ENCODE peak calls at places on chromosomes 16 and 17, in five cellular contexts. O is HL-60, F is brain microvascular endothelial cell, N is GM23248, U is fibroblast of villous mesenchyme. T is an unnamed sample.

GRCh38 chr16:50323335-50324011 is 45.3 kb downstream of the BRD7 start:
- DNase-seq in F (peak; percentile 34), U (peak; percentile 82), O (no peak), N (peak; percentile 62), T (no peak)

GRCh38 chr16:9976641-9977040 is 205.6 kb downstream of the GRIN2A start:
- DNase-seq in U (no peak), N (no peak), F (no peak), O (no peak), T (no peak)

GRCh38 chr16:30116291-30117207 is 3.2 kb upstream of the GDPD3 start:
- DNase-seq in U (no peak), N (no peak), O (no peak), F (no peak), T (no peak)

GRCh38 chr16:12675852-12676251 is 127.8 kb downstream of the CPPED1 start:
- DNase-seq in F (peak; percentile 81), O (no peak), U (peak; percentile 82), N (peak; percentile 75), T (no peak)

GRCh38 chr17:82870541-82870940 is 30.7 kb upstream of the ZNF750 start:
- DNase-seq in N (no peak), O (no peak), U (no peak), F (no peak), T (no peak)

GRCh38 chr16:49859139-49859947 is 3.4 kb upstream of the ZNF423 start:
- DNase-seq in U (peak; percentile 4), N (peak; percentile 45), O (no peak), F (no peak), T (no peak)

GRCh38 chr17:40648326-40648968 is 829 bp upstream of the SMARCE1 start:
- DNase-seq in N (peak; percentile 42), O (no peak), F (peak; percentile 8), U (no peak), T (peak; percentile 9)

GRCh38 chr17:45261577-45262515 is at the start of gene SPATA32:
- DNase-seq in N (peak; percentile 62), U (peak; percentile 26), O (no peak), F (no peak), T (no peak)

GRCh38 chr17:10144976-10145375 is 53.4 kb downstream of the GAS7 start:
- DNase-seq in U (no peak), O (no peak), F (no peak), N (no peak), T (no peak)

GRCh38 chr17:37737971-37738370 is 6.9 kb downstream of the HNF1B start:
- DNase-seq in O (no peak), U (no peak), N (peak; percentile 56), F (peak; percentile 43), T (no peak)

GRCh38 chr17:55334285-55334684 is 69.5 kb downstream of the HLF start:
- DNase-seq in N (peak; percentile 85), F (peak; percentile 21), U (no peak), O (no peak), T (peak; percentile 46)

GRCh38 chr16:70572926-70573270 is 49.3 kb downstream of the SF3B3 start:
- DNase-seq in U (no peak), F (no peak), N (no peak), O (no peak), T (no peak)

GRCh38 chr16:17312100-17312732 is 158.5 kb downstream of the XYLT1 start:
- DNase-seq in O (no peak), F (no peak), U (no peak), N (no peak), T (peak; percentile 60)

GRCh38 chr17:39863918-39864746 is at the start of gene IKZF3:
- DNase-seq in O (peak; percentile 20), N (peak; percentile 37), F (no peak), U (peak; percentile 35), T (peak; percentile 53)

GRCh38 chr17:73293480-73293911 is 18.3 kb downstream of the CDC42EP4 start:
- DNase-seq in U (peak; percentile 90), F (peak; percentile 57), O (no peak), N (peak; percentile 92), T (peak; percentile 57)

GRCh38 chr17:45334231-45334630 is 17.4 kb upstream of the MAP3K14 start:
- DNase-seq in N (no peak), F (no peak), O (no peak), U (no peak), T (no peak)

GRCh38 chr16:78147846-78148535 is 48.5 kb downstream of the WWOX start:
- DNase-seq in N (no peak), O (no peak), F (no peak), U (no peak), T (no peak)

DNA sequence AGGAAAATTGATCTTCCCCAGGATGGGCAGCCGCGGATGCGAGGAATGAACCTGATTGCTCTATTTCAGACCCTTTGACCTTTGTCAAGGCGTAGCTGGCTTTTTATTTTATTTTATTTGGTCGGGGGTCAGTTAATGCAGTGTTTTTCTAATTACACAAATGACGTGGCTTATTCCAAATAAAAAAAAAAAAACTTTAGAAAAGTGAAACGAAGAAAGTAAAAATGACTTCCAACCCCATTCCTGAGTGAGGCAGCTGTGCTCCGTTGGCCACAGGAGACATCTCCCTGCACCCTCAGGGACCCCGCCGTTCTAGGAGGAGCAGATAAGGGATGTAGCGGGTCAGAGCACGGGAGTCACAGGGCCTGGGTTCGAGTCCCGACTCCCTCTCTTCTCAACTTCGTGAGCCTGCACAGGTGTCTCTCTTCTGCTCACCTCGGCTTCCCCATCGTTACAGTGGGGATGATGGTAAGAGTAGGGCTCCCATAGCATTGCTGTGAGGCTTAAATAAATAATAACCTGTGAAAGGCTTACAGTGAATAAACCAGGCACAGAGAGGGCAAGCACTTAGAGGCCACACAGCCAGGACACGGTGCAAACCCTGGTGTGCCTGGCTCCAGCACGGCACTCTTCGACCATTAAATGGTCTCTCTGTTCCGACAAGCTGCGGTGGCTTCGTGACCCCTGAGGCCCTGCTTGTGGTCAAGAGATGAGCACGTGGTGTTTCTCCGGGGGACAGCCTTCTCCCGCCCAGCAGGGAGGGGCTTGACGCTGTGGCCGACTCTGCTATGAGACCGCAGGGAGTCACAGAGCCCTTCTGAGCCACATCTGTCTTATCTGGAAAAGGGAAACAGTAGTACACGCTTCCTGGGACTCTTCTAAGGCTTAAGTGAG is 10.2 kb downstream of the FOXF1 start:
- DNase-seq in O (no peak), U (peak; percentile 42), F (no peak), N (no peak), T (no peak)
- H3K4me3 ChIP-seq in O (no peak overlapping the region), U (peak overlapping the region; percentile 41), F (no peak overlapping the region), N (peak overlapping the region; percentile 52), T (peak overlapping the region; percentile 32)

GRCh38 chr16:67191410-67191994 is 453 bp upstream of the E2F4 start:
- DNase-seq in O (no peak), N (no peak), F (no peak), U (no peak), T (no peak)
- H3K4me3 ChIP-seq in O (peak overlapping the region; percentile 98), N (peak overlapping the region; percentile 84), F (peak overlapping the region; percentile 40), U (peak overlapping the region; percentile 51), T (peak overlapping the region; percentile 81)

DNA sequence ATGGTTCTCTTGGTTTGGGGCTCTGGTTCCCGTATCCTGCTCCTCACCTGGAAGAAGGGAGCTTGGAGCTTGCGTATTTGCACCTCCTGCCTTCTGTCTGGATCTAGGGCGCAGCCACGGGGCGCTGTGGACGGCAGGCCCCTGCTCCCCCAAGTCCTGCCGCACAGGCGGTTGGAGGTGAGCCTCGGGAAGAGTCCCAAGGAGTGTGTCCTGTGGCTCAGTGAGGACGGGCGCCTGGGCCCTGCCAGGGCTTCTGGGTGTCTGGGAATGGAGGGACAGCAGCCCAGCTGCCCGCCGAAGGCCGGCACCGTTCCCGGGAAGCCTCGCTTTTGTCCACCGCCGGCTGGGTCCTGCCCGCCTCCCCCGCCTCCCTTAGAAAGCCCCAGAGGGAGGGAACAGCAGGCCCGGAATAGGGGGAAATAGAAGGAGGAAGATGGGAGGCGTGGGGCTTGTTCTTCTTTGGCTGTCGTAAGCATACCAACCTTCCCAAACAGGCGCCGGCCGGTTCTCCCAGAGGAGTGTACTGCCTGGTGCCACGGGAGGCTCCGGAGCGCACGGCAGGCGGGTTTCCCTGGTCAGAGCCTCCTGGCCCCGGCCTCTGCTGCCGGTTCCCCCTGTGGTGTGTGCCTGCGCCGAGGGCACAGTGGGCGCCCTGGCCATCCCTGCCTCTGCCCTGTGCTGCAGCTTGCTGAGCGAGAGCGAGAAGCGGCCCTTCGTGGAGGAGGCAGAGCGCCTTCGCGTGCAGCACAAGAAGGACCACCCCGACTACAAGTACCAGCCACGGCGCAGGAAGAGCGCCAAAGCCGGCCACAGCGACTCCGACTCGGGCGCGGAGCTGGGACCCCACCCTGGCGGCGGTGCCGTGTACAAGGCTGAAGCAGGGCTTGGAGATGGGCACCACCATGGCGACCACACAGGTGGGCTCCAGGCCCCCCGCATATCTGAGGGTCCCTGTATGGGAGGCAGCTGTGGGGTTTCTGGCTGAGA is 1.8 kb downstream of the SOX8 start:
- DNase-seq in N (no peak), U (no peak), F (no peak), O (no peak), T (no peak)
- H3K4me3 ChIP-seq in N (no peak overlapping the region), U (no peak overlapping the region), F (no peak overlapping the region), O (no peak overlapping the region), T (no peak overlapping the region)

GRCh38 chr17:78484300-78485159 is 92.7 kb downstream of the DNAH17 start:
- DNase-seq in F (peak; percentile 6), N (peak; percentile 50), U (peak; percentile 2), O (peak; percentile 27), T (peak; percentile 71)
- H3K4me3 ChIP-seq in F (peak overlapping the region; percentile 48), N (peak overlapping the region; percentile 58), U (peak overlapping the region; percentile 46), O (peak overlapping the region; percentile 41), T (peak overlapping the region; percentile 58)

GRCh38 chr17:75633484-75634375 is 496 bp downstream of the SMIM5 start:
- DNase-seq in O (peak; percentile 53), U (peak; percentile 93), N (peak; percentile 96), F (peak; percentile 92), T (peak; percentile 85)
- H3K4me3 ChIP-seq in O (no peak overlapping the region), U (no peak overlapping the region), N (no peak overlapping the region), F (no peak overlapping the region), T (no peak overlapping the region)

DNA sequence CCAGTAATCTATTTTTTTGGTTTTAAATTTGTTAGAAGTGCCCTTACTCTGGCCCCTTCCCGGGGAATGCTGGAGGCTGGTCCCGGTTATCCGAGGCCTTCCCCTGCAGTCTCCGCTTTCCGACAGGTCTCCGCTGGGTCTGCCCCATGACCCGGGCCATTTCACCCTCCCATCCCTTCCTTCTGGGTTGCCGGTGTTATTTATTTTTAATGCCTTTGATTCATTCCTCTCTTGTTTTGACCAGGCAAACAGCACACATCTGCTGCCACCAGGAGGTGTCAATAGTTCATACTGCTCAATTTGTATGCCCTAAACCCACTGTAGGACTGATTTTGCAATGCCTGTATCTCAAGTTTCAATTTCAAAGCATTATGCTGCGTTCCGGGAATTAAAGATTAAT is 113.2 kb upstream of the IRX5 start:
- DNase-seq in U (no peak), F (no peak), O (no peak), N (peak; percentile 15), T (peak; percentile 42)
- H3K4me3 ChIP-seq in U (no peak overlapping the region), F (no peak overlapping the region), O (no peak overlapping the region), N (no peak overlapping the region), T (no peak overlapping the region)

GRCh38 chr17:8338806-8339205 is 834 bp upstream of the ODF4 start:
- DNase-seq in O (no peak), N (no peak), F (no peak), U (no peak), T (no peak)
- H3K4me3 ChIP-seq in O (no peak overlapping the region), N (peak overlapping the region; percentile 31), F (no peak overlapping the region), U (no peak overlapping the region), T (no peak overlapping the region)